ENCODE peak calls at places on chromosomes 12 and 14, in six cellular contexts. T, C, X, F, Z and A are unnamed samples. For H3K4me1, the result is how much of the 10 kb centered on the place peaks cover.

GRCh38 chr14:52052991-52053390 is 15.9 kb downstream of the NID2 start:
- DNase-seq in T (no peak), C (no peak), X (no peak), F (no peak), Z (no peak), A (no peak)

GRCh38 chr12:131052063-131052781 is 98.5 kb downstream of the ADGRD1 start:
- DNase-seq in T (no peak), C (no peak), X (no peak), F (no peak), Z (no peak), A (no peak)

GRCh38 chr12:108605000-108605689 is 7.3 kb upstream of the TMEM119 start:
- DNase-seq in T (no peak), C (peak), X (no peak), F (no peak), Z (no peak), A (no peak)

GRCh38 chr14:36020120-36021029 is 156.1 kb downstream of the PTCSC3 start:
- DNase-seq in T (no peak), C (no peak), X (no peak), F (no peak), Z (no peak), A (no peak)

GRCh38 chr14:61280526-61281185 is 482 bp downstream of the TMEM30B start:
- DNase-seq in T (peak), C (peak), X (peak), F (peak), Z (peak), A (peak)

GRCh38 chr14:102782974-102783373 is 5.7 kb downstream of the TRAF3 start:
- DNase-seq in T (no peak), C (no peak), X (no peak), F (no peak), Z (no peak), A (no peak)

GRCh38 chr12:121124402-121125109 is 8.1 kb upstream of the P2RX7 start:
- DNase-seq in T (no peak), C (peak), X (peak), F (no peak), Z (no peak), A (no peak)

GRCh38 chr12:124637586-124637985 is 70.2 kb upstream of the NCOR2 start:
- DNase-seq in T (no peak), C (no peak), X (no peak), F (no peak), Z (no peak), A (no peak)

GRCh38 chr12:59444932-59445331 is 150.9 kb upstream of the SLC16A7 start:
- DNase-seq in T (no peak), C (no peak), X (no peak), F (peak), Z (no peak), A (no peak)

GRCh38 chr12:100718212-100718611 is 76.4 kb upstream of the ANO4 start:
- DNase-seq in T (no peak), C (peak), X (no peak), F (no peak), Z (no peak), A (no peak)

GRCh38 chr12:25734529-25735180 is 181.6 kb upstream of the LMNTD1 start:
- DNase-seq in T (no peak), C (no peak), X (no peak), F (no peak), Z (no peak), A (no peak)

GRCh38 chr12:76029982-76030377 is 1.6 kb downstream of the PHLDA1 start:
- DNase-seq in T (peak), C (peak), X (no peak), F (no peak), Z (no peak), A (no peak)

GRCh38 chr12:81627336-81628189 is 131.6 kb downstream of the PPFIA2 start:
- DNase-seq in T (peak), C (peak), X (no peak), F (no peak), Z (no peak), A (no peak)

GRCh38 chr12:131438874-131439273 is 272.0 kb upstream of the SFSWAP start:
- DNase-seq in T (no peak), C (no peak), X (no peak), F (no peak), Z (no peak), A (no peak)

GRCh38 chr14:56888274-56888673 is 78.0 kb upstream of the OTX2 start:
- DNase-seq in T (no peak), C (no peak), X (no peak), F (no peak), Z (no peak), A (no peak)

GRCh38 chr12:3717283-3717974 is 35.5 kb downstream of the CRACR2A start:
- DNase-seq in T (no peak), C (no peak), X (no peak), F (no peak), Z (no peak), A (no peak)

GRCh38 chr12:59927041-59927440 is 331.2 kb downstream of the SLC16A7 start:
- DNase-seq in T (no peak), C (no peak), X (no peak), F (no peak), Z (no peak), A (no peak)

GRCh38 chr12:118102609-118103008 is 1.2 kb downstream of the VSIG10 start:
- DNase-seq in T (peak), C (no peak), X (no peak), F (no peak), Z (no peak), A (no peak)

GRCh38 chr12:109760031-109760929 is 46.7 kb downstream of the FAM222A start:
- DNase-seq in T (peak), C (no peak), X (peak), F (no peak), Z (peak), A (no peak)

GRCh38 chr14:102508774-102509743 is 517 bp downstream of the ANKRD9 start:
- DNase-seq in T (peak), C (peak), X (peak), F (peak), Z (no peak), A (peak)

GRCh38 chr12:128587918-128588317 is 235.8 kb downstream of the SLC15A4 start:
- DNase-seq in T (no peak), C (no peak), X (no peak), F (no peak), Z (no peak), A (no peak)

GRCh38 chr14:73713206-73713803 is 879 bp downstream of the PNMA1 start:
- DNase-seq in T (no peak), C (no peak), X (no peak), F (no peak), Z (no peak), A (peak)

GRCh38 chr12:46449161-46449715 is 76.7 kb upstream of the SLC38A2 start:
- DNase-seq in T (no peak), C (no peak), X (no peak), F (no peak), Z (no peak), A (no peak)

GRCh38 chr12:96218989-96219678 is 25.0 kb downstream of the ELK3 start:
- DNase-seq in T (no peak), C (no peak), X (no peak), F (no peak), Z (no peak), A (no peak)

GRCh38 chr12:7129647-7130536 is at the start of gene CLSTN3:
- DNase-seq in T (peak), C (peak), X (peak), F (peak), Z (peak), A (peak)

GRCh38 chr14:65915125-65915524 is 502.6 kb downstream of the FUT8 start:
- DNase-seq in T (no peak), C (no peak), X (no peak), F (no peak), Z (no peak), A (no peak)

GRCh38 chr12:14934511-14934910 is 3.8 kb downstream of the ERP27 start:
- DNase-seq in T (no peak), C (no peak), X (no peak), F (no peak), Z (no peak), A (no peak)

GRCh38 chr12:10720974-10721565 is 2.1 kb downstream of the YBX3 start:
- DNase-seq in T (no peak), C (peak), X (no peak), F (no peak), Z (no peak), A (no peak)

GRCh38 chr12:113933201-113933786 is 32.8 kb downstream of the RBM19 start:
- DNase-seq in T (no peak), C (peak), X (no peak), F (no peak), Z (no peak), A (no peak)

GRCh38 chr12:7241404-7242005 is 52.0 kb downstream of the PEX5 start:
- DNase-seq in T (no peak), C (peak), X (no peak), F (no peak), Z (no peak), A (no peak)

GRCh38 chr12:76199808-76200207 is 115.3 kb upstream of the NAP1L1 start:
- DNase-seq in T (no peak), C (peak), X (no peak), F (no peak), Z (no peak), A (no peak)

GRCh38 chr14:61531741-61532505 is 163.4 kb upstream of the HIF1A start:
- DNase-seq in T (no peak), C (no peak), X (no peak), F (no peak), Z (no peak), A (no peak)

GRCh38 chr14:51828017-51828797 is 32.2 kb upstream of the GNG2 start:
- DNase-seq in T (no peak), C (peak), X (peak), F (peak), Z (no peak), A (peak)

GRCh38 chr14:91317381-91318313 is 73.1 kb upstream of the GPR68 start:
- DNase-seq in T (no peak), C (no peak), X (peak), F (peak), Z (peak), A (peak)

GRCh38 chr12:6229823-6230222 is 29.6 kb downstream of the CD9 start:
- DNase-seq in T (no peak), C (peak), X (peak), F (no peak), Z (no peak), A (no peak)

GRCh38 chr12:66388512-66388911 is 86.2 kb downstream of the HELB start:
- DNase-seq in T (no peak), C (no peak), X (no peak), F (no peak), Z (no peak), A (no peak)

GRCh38 chr14:63243646-63244045 is 39.4 kb downstream of the RHOJ start:
- DNase-seq in T (no peak), C (no peak), X (no peak), F (no peak), Z (no peak), A (no peak)

GRCh38 chr12:132222096-132222807 is 78.0 kb downstream of the NOC4L start:
- DNase-seq in T (no peak), C (peak), X (no peak), F (peak), Z (no peak), A (peak)

GRCh38 chr14:105492051-105492965 is 1.3 kb downstream of the TEDC1 start:
- DNase-seq in T (no peak), C (no peak), X (no peak), F (no peak), Z (no peak), A (no peak)

GRCh38 chr14:24236689-24237462 is 4.1 kb downstream of the GMPR2 start:
- DNase-seq in T (no peak), C (no peak), X (no peak), F (no peak), Z (no peak), A (no peak)
- H3K4me1 ChIP-seq in T (under half), C (under half), X (half or more), F (half or more), Z (under half), A (half or more)

DNA sequence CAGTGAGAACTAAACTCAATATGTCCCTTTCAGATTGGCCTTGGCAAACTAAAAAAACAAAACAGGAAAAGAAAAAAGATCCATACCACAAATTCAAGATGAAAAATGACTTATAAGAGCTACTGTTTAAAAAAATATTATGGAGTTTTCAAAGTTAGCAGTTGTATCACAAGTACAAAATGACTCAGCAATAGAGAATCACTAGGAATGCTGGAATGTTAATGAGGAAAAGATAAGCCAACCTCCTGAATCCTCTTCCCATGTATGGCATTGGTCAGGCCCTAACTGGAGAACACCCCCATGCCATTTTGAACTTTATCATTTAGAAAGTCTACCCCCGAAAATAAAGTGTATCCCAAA is 62.2 kb downstream of the PPP1R36 start:
- DNase-seq in T (no peak), C (peak), X (no peak), F (no peak), Z (no peak), A (no peak)
- H3K27ac ChIP-seq in T (peak), C (peak), X (peak), F (no peak), Z (no peak), A (no peak)

GRCh38 chr14:54665938-54666337 is 99.0 kb downstream of the SAMD4A start:
- DNase-seq in T (no peak), C (no peak), X (no peak), F (no peak), Z (no peak), A (no peak)
- H3K4me1 ChIP-seq in T (under half), C (under half), X (half or more), F (under half), Z (under half), A (under half)

GRCh38 chr14:93800038-93800937 is 12.0 kb upstream of the PRIMA1 start:
- DNase-seq in T (no peak), C (no peak), X (no peak), F (no peak), Z (no peak), A (no peak)

GRCh38 chr14:93797071-93797470 is 8.8 kb upstream of the PRIMA1 start:
- DNase-seq in T (no peak), C (no peak), X (no peak), F (no peak), Z (no peak), A (no peak)

GRCh38 chr14:93797536-93797935 is 9.3 kb upstream of the PRIMA1 start:
- DNase-seq in T (no peak), C (no peak), X (no peak), F (no peak), Z (no peak), A (no peak)

GRCh38 chr14:93794756-93795155 is 6.5 kb upstream of the PRIMA1 start:
- DNase-seq in T (no peak), C (no peak), X (no peak), F (no peak), Z (no peak), A (no peak)

GRCh38 chr14:93799617-93800016 is 11.3 kb upstream of the PRIMA1 start:
- DNase-seq in T (no peak), C (no peak), X (no peak), F (no peak), Z (no peak), A (no peak)
- H3K27ac ChIP-seq in T (no peak), C (no peak), X (no peak), F (no peak), Z (no peak), A (no peak)

DNA sequence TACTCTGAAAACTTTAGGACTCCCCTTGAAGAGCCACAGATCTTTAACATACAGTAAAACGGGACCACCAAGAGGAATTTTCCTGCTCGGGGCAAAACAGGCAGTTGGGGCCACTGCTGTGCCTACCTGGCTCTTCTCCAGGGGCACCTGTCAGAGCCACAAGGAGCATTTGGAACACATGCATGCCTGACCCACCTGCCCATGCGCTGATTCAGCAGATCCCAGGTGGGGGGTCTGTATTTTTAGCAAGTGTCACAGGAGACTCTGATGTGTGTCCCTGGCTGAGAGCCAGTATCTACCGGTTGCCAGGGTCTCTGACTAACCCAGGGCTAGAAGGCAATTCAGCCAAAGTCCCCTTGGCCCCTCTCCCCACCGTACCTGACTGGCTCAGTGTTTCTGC is 6.5 kb downstream of the CTDSP2 start:
- DNase-seq in T (no peak), C (no peak), X (no peak), F (no peak), Z (no peak), A (no peak)
- H3K4me1 ChIP-seq in T (half or more), C (half or more), X (half or more), F (half or more), Z (under half), A (half or more)

GRCh38 chr12:107368586-107368985 is 275.2 kb upstream of the CRY1 start:
- DNase-seq in T (no peak), C (no peak), X (no peak), F (peak), Z (no peak), A (no peak)
- H3K27ac ChIP-seq in T (no peak), C (no peak), X (no peak), F (peak), Z (no peak), A (no peak)